ENCODE peak calls at places on chromosomes 12 and 14, in eight cellular contexts. R is COR-L47, C is RWPE1, I is nucleus accumbens, Y is mesenchymal stem cell, P is SK-N-DZ, T is mesothelial cell of epicardium, Z is endothelial cell of umbilical vein. Q is an unnamed sample.

GRCh38 chr12:34287437-34287836 is 265.1 kb downstream of the ALG10 start:
- DNase-seq in Z (no peak), I (no peak), T (no peak), P (no peak), R (no peak), C (no peak), Y (no peak), Q (no peak)

GRCh38 chr12:24778486-24779304 is 170.2 kb downstream of the BCAT1 start:
- DNase-seq in I (no peak), R (no peak), Z (peak; percentile 39), P (peak; percentile 69), T (no peak), Y (peak; percentile 71), C (peak; percentile 5), Q (no peak)

GRCh38 chr12:102769323-102769916 is 147.6 kb downstream of the PAH start:
- DNase-seq in T (peak; percentile 65), C (peak; percentile 56), Y (peak; percentile 49), Z (peak; percentile 34), P (peak; percentile 52), I (peak; percentile 39), R (peak; percentile 13), Q (peak; percentile 93)

GRCh38 chr14:72064501-72064900 is 132.3 kb downstream of the RGS6 start:
- DNase-seq in P (no peak), Y (no peak), C (no peak), T (no peak), I (no peak), Z (no peak), R (no peak), Q (no peak)

GRCh38 chr12:108205864-108206263 is 76.8 kb downstream of the WSCD2 start:
- DNase-seq in T (no peak), C (no peak), Y (no peak), I (no peak), R (no peak), P (no peak), Z (no peak), Q (no peak)

GRCh38 chr14:67725171-67725570 is 23.5 kb downstream of the RDH12 start:
- DNase-seq in C (no peak), R (no peak), Y (no peak), P (no peak), Z (no peak), I (no peak), T (no peak), Q (no peak)

GRCh38 chr12:3496964-3497363 is 6.0 kb downstream of the PRMT8 start:
- DNase-seq in P (no peak), T (no peak), Y (no peak), R (peak; percentile 23), I (no peak), Z (no peak), C (peak; percentile 23), Q (no peak)

GRCh38 chr14:24940213-24940783 is 109.6 kb downstream of the STXBP6 start:
- DNase-seq in C (no peak), Z (no peak), I (no peak), R (no peak), P (no peak), Y (no peak), T (no peak), Q (no peak)

GRCh38 chr12:55713721-55714120 is 2.1 kb upstream of the BLOC1S1 start:
- DNase-seq in P (no peak), C (peak; percentile 87), I (no peak), Y (no peak), Z (no peak), R (no peak), T (no peak), Q (no peak)

GRCh38 chr12:132014092-132014914 is 64.6 kb downstream of the EP400 start:
- DNase-seq in C (no peak), T (no peak), R (no peak), Z (no peak), P (no peak), I (no peak), Y (no peak), Q (no peak)

GRCh38 chr12:63989301-63989845 is 144.9 kb downstream of the SRGAP1 start:
- DNase-seq in T (no peak), C (no peak), I (no peak), Z (peak; percentile 47), R (no peak), Y (peak; percentile 64), P (no peak), Q (peak; percentile 21)

GRCh38 chr12:124242529-124243065 is 52.3 kb upstream of the RFLNA start:
- DNase-seq in Y (no peak), P (no peak), Z (no peak), T (no peak), I (no peak), R (no peak), C (no peak), Q (no peak)